ENCODE peak calls at places on chromosomes 7 and 10, in five cellular contexts. One of them, this sample, is unnamed.
A peak's percentile ranks its signal among the peaks of the same experiment; 100 is the strongest.

GRCh38 chr7:151936207-151936606 is 20.0 kb upstream of the GALNTL5 start:
- DNase-seq in endothelial cell of umbilical vein: peak; percentile 17
- DNase-seq in transverse colon: no peak
- DNase-seq in GM12892: peak; percentile 23
- DNase-seq in stomach: no peak
- DNase-seq in this sample: no peak

GRCh38 chr10:71242621-71243009 is 30.2 kb downstream of the UNC5B start:
- DNase-seq in endothelial cell of umbilical vein: no peak
- DNase-seq in transverse colon: no peak
- DNase-seq in GM12892: no peak
- DNase-seq in stomach: no peak
- DNase-seq in this sample: no peak

GRCh38 chr7:148993193-148993592 is 35.1 kb downstream of the PDIA4 start:
- DNase-seq in endothelial cell of umbilical vein: no peak
- DNase-seq in transverse colon: no peak
- DNase-seq in GM12892: no peak
- DNase-seq in stomach: no peak
- DNase-seq in this sample: no peak

GRCh38 chr7:24881622-24882021 is 98.4 kb downstream of the OSBPL3 start:
- DNase-seq in endothelial cell of umbilical vein: no peak
- DNase-seq in transverse colon: no peak
- DNase-seq in GM12892: no peak
- DNase-seq in stomach: no peak
- DNase-seq in this sample: no peak

GRCh38 chr10:97822261-97822687 is 27.4 kb upstream of the GOLGA7B start:
- DNase-seq in endothelial cell of umbilical vein: no peak
- DNase-seq in transverse colon: no peak
- DNase-seq in GM12892: no peak
- DNase-seq in stomach: no peak
- DNase-seq in this sample: no peak

GRCh38 chr10:36662571-36662970 is 462.8 kb upstream of the ANKRD30A start:
- DNase-seq in endothelial cell of umbilical vein: no peak
- DNase-seq in transverse colon: no peak
- DNase-seq in GM12892: no peak
- DNase-seq in stomach: no peak
- DNase-seq in this sample: no peak

GRCh38 chr10:95841711-95842498 is 65.9 kb upstream of the CC2D2B start:
- DNase-seq in endothelial cell of umbilical vein: peak; percentile 84
- DNase-seq in transverse colon: peak; percentile 44
- DNase-seq in GM12892: no peak
- DNase-seq in stomach: peak; percentile 43
- DNase-seq in this sample: no peak

GRCh38 chr10:116120688-116121087 is 152.3 kb downstream of the GFRA1 start:
- DNase-seq in endothelial cell of umbilical vein: no peak
- DNase-seq in transverse colon: no peak
- DNase-seq in GM12892: no peak
- DNase-seq in stomach: no peak
- DNase-seq in this sample: no peak

GRCh38 chr10:100006241-100006886 is 3.4 kb downstream of the DNMBP start:
- DNase-seq in endothelial cell of umbilical vein: peak; percentile 93
- DNase-seq in transverse colon: no peak
- DNase-seq in GM12892: no peak
- DNase-seq in stomach: no peak
- DNase-seq in this sample: no peak

GRCh38 chr10:120644549-120645410 is 187.8 kb downstream of the PLPP4 start:
- DNase-seq in endothelial cell of umbilical vein: no peak
- DNase-seq in transverse colon: no peak
- DNase-seq in GM12892: no peak
- DNase-seq in stomach: no peak
- DNase-seq in this sample: no peak

GRCh38 chr7:49980414-49980813 is 112.6 kb downstream of the ZPBP start:
- DNase-seq in endothelial cell of umbilical vein: no peak
- DNase-seq in transverse colon: no peak
- DNase-seq in GM12892: no peak
- DNase-seq in stomach: no peak
- DNase-seq in this sample: no peak

GRCh38 chr10:34760606-34761005 is 54.5 kb downstream of the PARD3 start:
- DNase-seq in endothelial cell of umbilical vein: no peak
- DNase-seq in transverse colon: no peak
- DNase-seq in GM12892: no peak
- DNase-seq in stomach: no peak
- DNase-seq in this sample: no peak

DNA sequence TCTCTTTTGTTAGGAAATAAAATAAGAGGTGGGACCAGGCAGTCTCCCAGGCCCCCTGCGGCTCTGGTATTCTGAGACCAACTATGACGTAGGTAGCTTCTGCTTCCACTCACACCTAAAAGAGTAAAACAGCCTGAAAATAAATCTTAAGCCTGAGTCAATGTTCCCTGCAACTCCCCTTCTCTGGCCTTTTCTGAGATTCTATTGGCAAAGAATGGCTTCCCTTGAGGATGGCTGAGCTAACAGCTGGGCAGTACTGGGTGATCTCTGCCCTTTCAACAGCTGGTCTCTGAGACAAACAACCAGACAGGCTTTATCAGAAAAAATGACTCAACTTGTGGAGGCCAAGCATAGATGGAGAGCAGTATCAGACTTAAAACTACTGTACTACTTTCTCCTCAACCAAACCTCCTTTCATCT is 58.7 kb downstream of the CREB3L2 start:
- DNase-seq in endothelial cell of umbilical vein: peak; percentile 79
- DNase-seq in transverse colon: no peak
- DNase-seq in GM12892: no peak
- DNase-seq in stomach: no peak
- DNase-seq in this sample: no peak
- TF ChIP-seq POLR2AphosphoS5 in endothelial cell of umbilical vein: no peak
- TF ChIP-seq POLR2AphosphoS5 in transverse colon: no peak
- TF ChIP-seq POLR2AphosphoS5 in GM12892: no peak
- TF ChIP-seq POLR2AphosphoS5 in stomach: peak; percentile 56
- TF ChIP-seq POLR2AphosphoS5 in this sample: no peak

GRCh38 chr7:101308245-101309085 is 13.1 kb downstream of the IFT22 start:
- DNase-seq in endothelial cell of umbilical vein: peak; percentile 20
- DNase-seq in transverse colon: peak; percentile 85
- DNase-seq in GM12892: no peak
- DNase-seq in stomach: peak; percentile 87
- DNase-seq in this sample: no peak
- TF ChIP-seq POLR2AphosphoS5 in endothelial cell of umbilical vein: no peak
- TF ChIP-seq POLR2AphosphoS5 in transverse colon: no peak
- TF ChIP-seq POLR2AphosphoS5 in GM12892: no peak
- TF ChIP-seq POLR2AphosphoS5 in stomach: no peak
- TF ChIP-seq POLR2AphosphoS5 in this sample: no peak

DNA sequence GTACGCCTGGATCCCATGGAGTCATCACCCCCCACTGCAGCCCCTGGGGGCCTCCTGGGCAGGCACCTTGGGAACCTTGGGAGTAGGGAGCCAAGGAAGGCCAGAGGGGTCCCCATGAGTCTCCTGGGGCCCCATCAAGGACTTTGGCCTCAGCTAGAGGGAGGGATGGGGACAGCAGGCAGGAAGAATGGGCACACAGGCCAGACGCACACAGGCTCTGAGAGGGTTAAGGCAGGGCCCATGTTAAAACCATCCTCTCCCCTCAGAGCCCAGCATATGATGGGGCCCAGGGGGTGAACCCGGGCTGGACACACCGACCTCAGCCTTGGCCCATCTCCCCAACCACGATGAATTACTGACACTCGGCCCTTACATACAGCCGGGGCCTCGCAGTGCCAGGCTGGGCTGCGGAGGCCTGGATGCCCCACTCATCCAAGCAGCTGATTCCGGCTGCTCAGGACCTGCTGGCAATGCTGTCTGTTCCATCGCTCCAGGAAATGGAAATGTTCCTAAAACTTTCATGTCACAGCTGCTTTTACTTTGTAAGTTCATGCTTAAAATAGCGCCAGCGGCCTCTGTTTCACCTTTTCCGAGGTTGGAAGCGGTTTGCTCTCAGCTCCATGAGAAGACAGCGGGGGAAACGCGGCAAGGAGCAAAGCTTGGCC is 17.3 kb upstream of the INPP5A start:
- DNase-seq in endothelial cell of umbilical vein: no peak
- DNase-seq in transverse colon: peak; percentile 16
- DNase-seq in GM12892: no peak
- DNase-seq in stomach: peak; percentile 40
- DNase-seq in this sample: peak; percentile 58
- TF ChIP-seq POLR2AphosphoS5 in endothelial cell of umbilical vein: no peak
- TF ChIP-seq POLR2AphosphoS5 in transverse colon: no peak
- TF ChIP-seq POLR2AphosphoS5 in GM12892: no peak
- TF ChIP-seq POLR2AphosphoS5 in stomach: no peak
- TF ChIP-seq POLR2AphosphoS5 in this sample: peak; percentile 53

GRCh38 chr7:81687062-81687461 is 82.8 kb downstream of the HGF start:
- DNase-seq in endothelial cell of umbilical vein: no peak
- DNase-seq in transverse colon: no peak
- DNase-seq in GM12892: no peak
- DNase-seq in stomach: no peak
- DNase-seq in this sample: no peak

GRCh38 chr7:81688622-81689411 is 81.0 kb downstream of the HGF start:
- DNase-seq in endothelial cell of umbilical vein: no peak
- DNase-seq in transverse colon: no peak
- DNase-seq in GM12892: no peak
- DNase-seq in stomach: no peak
- DNase-seq in this sample: no peak

GRCh38 chr7:81682873-81683272 is 87.0 kb downstream of the HGF start:
- DNase-seq in endothelial cell of umbilical vein: no peak
- DNase-seq in transverse colon: no peak
- DNase-seq in GM12892: no peak
- DNase-seq in stomach: no peak
- DNase-seq in this sample: no peak

GRCh38 chr7:81685263-81685868 is 84.5 kb downstream of the HGF start:
- DNase-seq in endothelial cell of umbilical vein: no peak
- DNase-seq in transverse colon: no peak
- DNase-seq in GM12892: no peak
- DNase-seq in stomach: no peak
- DNase-seq in this sample: no peak

GRCh38 chr7:81684513-81685262 is 85.2 kb downstream of the HGF start:
- DNase-seq in endothelial cell of umbilical vein: peak; percentile 96
- DNase-seq in transverse colon: peak; percentile 79
- DNase-seq in GM12892: no peak
- DNase-seq in stomach: peak; percentile 79
- DNase-seq in this sample: peak; percentile 59
- TF ChIP-seq POLR2AphosphoS5 in endothelial cell of umbilical vein: peak; percentile 77
- TF ChIP-seq POLR2AphosphoS5 in transverse colon: peak; percentile 66
- TF ChIP-seq POLR2AphosphoS5 in GM12892: no peak
- TF ChIP-seq POLR2AphosphoS5 in stomach: peak; percentile 35
- TF ChIP-seq POLR2AphosphoS5 in this sample: no peak

GRCh38 chr10:91883549-91884542 is 25.4 kb downstream of the FGFBP3 start:
- DNase-seq in endothelial cell of umbilical vein: no peak
- DNase-seq in transverse colon: no peak
- DNase-seq in GM12892: no peak
- DNase-seq in stomach: peak; percentile 43
- DNase-seq in this sample: no peak
- TF ChIP-seq POLR2AphosphoS5 in endothelial cell of umbilical vein: no peak
- TF ChIP-seq POLR2AphosphoS5 in transverse colon: no peak
- TF ChIP-seq POLR2AphosphoS5 in GM12892: no peak
- TF ChIP-seq POLR2AphosphoS5 in stomach: no peak
- TF ChIP-seq POLR2AphosphoS5 in this sample: no peak

DNA sequence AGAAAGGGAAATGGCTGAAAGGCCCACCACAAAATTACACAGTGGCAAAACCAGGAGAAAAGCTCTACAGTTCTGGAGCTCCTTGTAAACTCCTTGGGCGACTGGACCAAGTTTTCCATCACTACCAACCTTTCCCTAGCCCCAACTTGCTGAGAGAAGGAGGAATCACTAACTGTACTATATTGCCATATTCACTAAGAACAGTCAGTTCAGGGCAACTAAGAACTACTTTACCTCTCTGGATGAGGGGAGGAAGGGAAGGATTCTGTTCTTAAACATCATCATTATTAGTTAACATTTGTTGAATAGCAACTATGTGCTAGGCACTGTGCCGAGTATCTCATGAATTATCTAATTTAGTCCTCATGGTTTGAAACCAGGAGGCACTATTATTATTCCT is 98.1 kb upstream of the SVIL start:
- DNase-seq in endothelial cell of umbilical vein: no peak
- DNase-seq in transverse colon: no peak
- DNase-seq in GM12892: no peak
- DNase-seq in stomach: no peak
- DNase-seq in this sample: no peak
- TF ChIP-seq POLR2AphosphoS5 in endothelial cell of umbilical vein: no peak
- TF ChIP-seq POLR2AphosphoS5 in transverse colon: no peak
- TF ChIP-seq POLR2AphosphoS5 in GM12892: no peak
- TF ChIP-seq POLR2AphosphoS5 in stomach: no peak
- TF ChIP-seq POLR2AphosphoS5 in this sample: no peak

This sample was measured in spleen.